ENCODE peak calls at places on chromosomes 5 and 9, in eight cellular contexts. T is fibroblast of pulmonary artery; B is putamen; H is stimulated activated CD4-positive, alpha-beta T cell treated with anti-CD3 and anti-CD28 coated beads, Interleukin-1b, Interleukin-23, amount 100 ng/mL, for 4 hours; F is DMS 273 treated with DMSO at 0.1 percent for 48 hours; P is choroid plexus epithelial cell; A is uterus; C is activated naive CD8-positive, alpha-beta T cell treated with anti-CD3 and anti-CD28 coated beads, Interleukin-2, amount 50 U/mL, for 16 hours. I is an unnamed sample.
A peak's percentile ranks its signal among the peaks of the same experiment; 100 is the strongest.

GRCh38 chr9:106689089-106689488 is 173.9 kb upstream of the ZNF462 start:
- DNase-seq in T (peak; percentile 21), B (no peak), H (no peak), F (no peak), P (peak; percentile 36), A (no peak), C (no peak), I (no peak)

GRCh38 chr9:71001780-71002386 is 119.5 kb downstream of the TRPM3 start:
- DNase-seq in T (peak; percentile 58), B (peak; percentile 4), H (no peak), F (no peak), P (peak; percentile 53), A (no peak), C (no peak), I (peak; percentile 72)

GRCh38 chr9:24614070-24614469 is 68.4 kb upstream of the IZUMO3 start:
- DNase-seq in T (peak; percentile 3), B (no peak), H (no peak), F (no peak), P (no peak), A (no peak), C (no peak), I (peak; percentile 38)

GRCh38 chr9:35470894-35471293 is 19.0 kb upstream of the RUSC2 start:
- DNase-seq in T (peak; percentile 91), B (no peak), H (no peak), F (no peak), P (peak; percentile 94), A (no peak), C (no peak), I (no peak)

GRCh38 chr5:14417232-14417730 is 164.3 kb upstream of the OTULINL start:
- DNase-seq in T (peak; percentile 66), B (no peak), H (no peak), F (no peak), P (peak; percentile 90), A (no peak), C (no peak), I (no peak)

GRCh38 chr5:143887901-143888648 is 76.1 kb downstream of the HMHB1 start:
- DNase-seq in T (peak; percentile 40), B (no peak), H (no peak), F (peak; percentile 63), P (peak; percentile 66), A (no peak), C (no peak), I (no peak)

GRCh38 chr5:173329370-173330150 is 1.3 kb upstream of the STC2 start:
- DNase-seq in T (peak; percentile 24), B (no peak), H (no peak), F (no peak), P (no peak), A (no peak), C (peak; percentile 13), I (no peak)

GRCh38 chr9:134693641-134694367 is 52.2 kb downstream of the COL5A1 start:
- DNase-seq in T (no peak), B (no peak), H (no peak), F (no peak), P (no peak), A (no peak), C (no peak), I (no peak)

GRCh38 chr5:169161022-169161680 is 139.8 kb downstream of the SLIT3 start:
- DNase-seq in T (peak; percentile 93), B (peak; percentile 14), H (no peak), F (no peak), P (peak; percentile 33), A (peak; percentile 87), C (no peak), I (no peak)